ENCODE peak calls at places on chromosomes 1 and 21, in six cellular contexts. L, B, Y, U, Q and G are unnamed samples.

GRCh38 chr1:22709891-22710687 is 550 bp upstream of the EPHB2 start:
- DNase-seq in B (peak), U (no peak), L (peak), Q (no peak), Y (no peak), G (no peak)

GRCh38 chr1:162873671-162874666 is 13.0 kb upstream of the CCDC190 start:
- DNase-seq in Q (no peak), U (no peak), B (no peak), L (no peak), Y (no peak), G (no peak)

GRCh38 chr1:53949651-53950050 is 3.5 kb downstream of the LRRC42 start:
- DNase-seq in B (no peak), U (no peak), Q (no peak), L (no peak), Y (no peak), G (no peak)

GRCh38 chr21:41786521-41786987 is 19.7 kb upstream of the RIPK4 start:
- DNase-seq in B (no peak), Q (no peak), U (no peak), L (no peak), Y (no peak), G (no peak)

GRCh38 chr1:115478933-115479551 is 141.0 kb upstream of the NGF start:
- DNase-seq in U (no peak), B (peak), Q (no peak), Y (no peak), L (no peak), G (no peak)

GRCh38 chr1:227032396-227032795 is 92.3 kb downstream of the COQ8A start:
- DNase-seq in L (no peak), B (no peak), Q (no peak), Y (no peak), U (no peak), G (no peak)

GRCh38 chr1:111598534-111598933 is 21.1 kb upstream of the RAP1A start:
- DNase-seq in L (no peak), Q (no peak), U (no peak), B (no peak), Y (no peak), G (no peak)

GRCh38 chr1:197521118-197521739 is 253.2 kb downstream of the CRB1 start:
- DNase-seq in Q (no peak), L (peak), B (no peak), Y (no peak), U (no peak), G (no peak)

GRCh38 chr1:56540467-56540866 is 38.9 kb downstream of the PLPP3 start:
- DNase-seq in Q (no peak), B (no peak), L (no peak), U (no peak), Y (no peak), G (no peak)

GRCh38 chr1:31441970-31442647 is 29.1 kb downstream of the SERINC2 start:
- DNase-seq in Y (no peak), L (no peak), Q (no peak), U (no peak), B (no peak), G (no peak)
- TF ChIP-seq CTCF in Y (no peak), L (no peak), Q (no peak), U (no peak), B (no peak), G (no peak)

DNA sequence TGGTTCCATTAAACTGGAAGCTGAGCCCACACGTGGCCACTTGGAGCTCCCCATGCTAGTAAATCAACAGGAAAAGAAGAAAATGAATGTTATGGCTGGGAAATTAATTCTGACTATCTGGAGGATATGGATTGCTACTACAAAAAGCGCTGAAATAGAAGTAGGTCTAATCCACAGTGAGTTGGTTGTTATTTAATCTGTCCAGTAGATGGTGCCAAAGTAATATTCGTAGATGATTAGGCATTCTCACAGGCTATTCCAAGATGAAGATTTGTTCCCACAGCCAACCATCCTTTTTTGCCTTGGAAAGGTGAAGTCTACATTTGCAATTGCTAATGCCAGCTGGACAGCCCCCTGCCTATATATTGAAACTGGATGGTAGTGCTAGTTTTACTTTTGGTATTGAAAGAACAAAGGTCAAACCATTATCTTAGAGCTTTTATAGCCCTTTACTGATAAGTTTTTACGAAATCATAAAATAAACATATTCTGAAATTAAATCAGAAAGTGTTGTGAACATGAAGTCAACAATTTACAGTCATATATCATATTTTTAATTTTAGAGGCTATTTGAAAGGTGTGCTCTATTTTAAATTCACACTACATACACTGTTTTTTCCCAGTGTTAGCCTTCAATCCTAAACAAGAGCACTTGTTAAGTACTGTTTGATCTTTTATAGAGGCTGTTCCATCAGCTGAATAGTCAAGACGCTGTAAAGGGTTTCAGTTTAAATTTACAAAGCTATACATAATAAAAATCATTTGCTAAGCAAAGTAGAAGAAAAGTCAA is 43.9 kb downstream of the RBM11 start:
- DNase-seq in L (peak), U (no peak), Q (no peak), B (no peak), Y (no peak), G (no peak)
- TF ChIP-seq CTCF in L (peak), U (peak), Q (peak), B (peak), Y (no peak), G (peak)

DNA sequence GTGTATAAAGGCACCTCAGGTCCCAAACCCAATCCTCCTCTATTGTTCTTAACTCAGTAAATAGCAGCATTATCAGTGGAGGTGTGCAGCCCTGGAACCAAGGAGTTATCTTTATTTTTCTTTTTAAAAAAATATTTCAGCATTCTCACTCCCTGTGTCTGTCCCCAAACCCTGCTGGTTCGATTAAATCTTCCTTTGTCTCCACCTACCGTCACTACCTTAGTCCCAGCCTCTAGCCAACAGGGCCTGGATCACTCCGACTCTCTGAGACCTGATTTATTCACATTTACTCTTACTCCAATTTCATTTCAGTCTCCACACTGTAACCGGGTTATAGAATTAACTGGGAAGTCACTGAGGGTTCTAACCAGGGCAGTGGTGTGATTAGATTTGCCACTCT is 39.1 kb upstream of the FAM89A start:
- DNase-seq in Y (no peak), Q (no peak), B (no peak), U (no peak), L (no peak), G (no peak)
- TF ChIP-seq CTCF in Y (no peak), Q (no peak), B (no peak), U (no peak), L (no peak), G (no peak)

DNA sequence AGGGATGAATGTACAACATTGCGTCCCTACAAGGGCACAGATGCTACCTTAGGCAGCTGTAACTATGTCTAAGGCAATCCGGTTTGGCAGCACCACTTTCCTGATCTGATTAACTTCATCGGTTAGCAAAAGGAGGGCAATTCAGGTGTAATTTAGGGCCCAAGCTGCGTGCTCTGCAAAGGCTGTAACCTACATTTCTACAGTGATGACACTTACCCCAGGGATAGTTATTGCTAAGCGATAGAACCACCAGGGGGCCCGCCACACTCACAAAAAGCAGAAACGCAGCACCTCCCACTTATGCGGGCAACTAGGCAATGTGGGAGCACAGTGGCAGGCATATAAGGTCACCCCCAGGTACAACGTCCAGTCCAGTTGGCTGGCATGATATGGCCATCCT is 113.5 kb downstream of the GDAP2 start:
- DNase-seq in U (no peak), Q (no peak), Y (no peak), L (peak), B (no peak), G (no peak)
- TF ChIP-seq CTCF in U (no peak), Q (no peak), Y (no peak), L (peak), B (no peak), G (no peak)

GRCh38 chr1:155646307-155646706 is 36.3 kb downstream of the MSTO1 start:
- DNase-seq in B (no peak), U (no peak), Q (no peak), Y (no peak), L (no peak), G (no peak)

GRCh38 chr1:155649689-155650088 is 38.9 kb downstream of the YY1AP1 start:
- DNase-seq in U (no peak), L (no peak), Q (no peak), Y (no peak), B (no peak), G (no peak)

GRCh38 chr1:155645648-155646047 is 35.6 kb downstream of the MSTO1 start:
- DNase-seq in Q (no peak), B (no peak), Y (no peak), L (no peak), U (no peak), G (no peak)

GRCh38 chr1:155650231-155650757 is 38.3 kb downstream of the YY1AP1 start:
- DNase-seq in U (no peak), Y (no peak), Q (no peak), L (no peak), B (no peak), G (no peak)

DNA sequence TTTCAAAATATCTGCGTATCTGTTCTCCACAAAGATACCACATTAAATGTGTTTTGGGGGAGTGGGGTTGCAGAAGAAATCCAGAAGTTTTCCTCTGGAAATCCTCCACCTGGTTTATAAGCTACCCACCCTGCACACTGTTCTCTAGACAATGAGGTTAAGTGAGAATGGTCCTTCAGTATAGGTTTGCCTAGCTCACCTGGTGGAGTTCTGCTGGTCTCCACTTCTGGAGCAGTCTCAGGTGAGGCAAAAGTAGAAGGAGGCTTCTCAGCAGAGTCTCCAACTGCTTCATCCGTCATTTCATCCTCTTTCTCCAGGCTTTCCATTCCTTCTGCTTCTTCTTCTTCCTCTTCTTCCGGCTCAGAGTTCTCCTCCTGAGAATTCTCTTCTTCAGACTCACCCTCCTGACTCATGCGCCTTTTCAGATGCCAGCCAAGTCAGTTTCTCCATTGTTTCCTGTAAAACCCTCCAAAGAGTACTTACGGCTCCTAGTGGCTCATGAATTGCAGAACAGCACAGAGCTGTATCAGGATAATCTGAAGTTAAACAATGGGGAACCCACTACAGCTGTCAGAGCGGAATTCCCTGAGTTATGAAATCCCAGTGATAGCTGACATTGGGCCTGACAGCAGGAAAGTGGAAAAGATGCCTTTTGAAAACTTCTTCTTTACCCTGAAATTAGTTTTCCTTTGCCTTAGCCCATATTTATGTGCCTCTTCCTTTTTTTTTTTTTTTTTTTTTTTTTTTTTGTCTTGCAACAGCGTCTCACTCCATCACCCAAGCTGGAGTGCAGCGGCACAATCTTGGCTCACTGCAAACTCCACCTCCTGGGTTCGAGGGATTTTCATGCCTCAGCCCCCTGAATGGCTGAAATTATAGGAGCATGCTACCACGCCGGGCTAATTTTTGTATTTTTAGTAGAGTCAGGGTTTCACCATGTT is 38.5 kb downstream of the MSTO1 start:
- DNase-seq in U (no peak), L (peak), B (no peak), Y (no peak), Q (no peak), G (no peak)
- TF ChIP-seq CTCF in U (no peak), L (peak), B (peak), Y (no peak), Q (peak), G (peak)

GRCh38 chr1:27736252-27736651 is 10.5 kb downstream of the FAM76A start:
- DNase-seq in Q (no peak), B (no peak), Y (no peak), U (no peak), L (no peak), G (no peak)
- TF ChIP-seq CTCF in Q (no peak), B (no peak), Y (no peak), U (no peak), L (no peak), G (no peak)

GRCh38 chr1:24318238-24318987 is 744 bp upstream of the GRHL3 start:
- DNase-seq in B (no peak), L (no peak), Y (no peak), U (no peak), Q (no peak), G (no peak)
- TF ChIP-seq CTCF in B (no peak), L (no peak), Y (no peak), U (no peak), Q (no peak), G (no peak)

DNA sequence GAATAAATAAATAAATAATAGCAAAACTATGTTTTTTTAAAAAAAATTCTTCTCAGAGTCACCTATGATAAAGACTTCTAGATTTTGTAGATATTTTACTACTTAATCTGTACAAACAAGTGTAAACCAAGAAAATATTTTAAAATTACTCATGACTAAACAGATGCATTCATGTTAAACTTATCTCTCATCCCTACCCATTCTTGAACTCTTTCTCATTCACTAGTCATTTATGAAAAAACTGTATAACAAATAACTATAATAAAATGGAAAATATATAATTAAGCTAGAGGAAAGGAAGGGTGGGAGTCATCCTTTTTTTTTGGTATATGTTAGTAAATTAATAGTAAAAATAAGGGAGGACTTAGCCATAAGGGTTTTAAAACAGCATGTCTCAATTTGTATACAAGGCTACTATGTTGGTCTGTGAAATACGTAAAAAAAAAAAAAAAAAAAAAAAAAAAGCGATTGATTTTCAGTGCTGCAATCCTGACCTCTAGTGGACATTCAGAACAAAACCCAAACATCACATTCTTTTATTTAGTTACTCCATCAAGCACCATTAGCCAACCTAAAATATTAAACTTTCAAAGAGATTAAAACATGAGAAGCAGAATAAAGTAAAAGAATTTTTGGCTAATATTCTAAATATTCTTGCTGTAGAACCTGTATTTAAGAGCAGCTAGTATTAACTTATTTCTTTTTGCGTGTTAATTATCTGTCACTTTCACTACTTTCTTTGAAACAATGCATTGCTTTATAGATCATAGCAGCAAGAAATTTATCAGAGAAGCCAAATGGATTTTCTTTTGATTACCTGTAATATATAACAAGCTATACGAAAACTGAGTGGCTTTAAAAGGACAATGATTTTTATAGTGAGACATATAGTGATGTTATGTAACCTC is 255.8 kb upstream of the CACYBP start:
- DNase-seq in L (peak), U (no peak), B (no peak), Y (no peak), Q (no peak), G (no peak)
- TF ChIP-seq CTCF in L (peak), U (peak), B (peak), Y (no peak), Q (peak), G (peak)

DNA sequence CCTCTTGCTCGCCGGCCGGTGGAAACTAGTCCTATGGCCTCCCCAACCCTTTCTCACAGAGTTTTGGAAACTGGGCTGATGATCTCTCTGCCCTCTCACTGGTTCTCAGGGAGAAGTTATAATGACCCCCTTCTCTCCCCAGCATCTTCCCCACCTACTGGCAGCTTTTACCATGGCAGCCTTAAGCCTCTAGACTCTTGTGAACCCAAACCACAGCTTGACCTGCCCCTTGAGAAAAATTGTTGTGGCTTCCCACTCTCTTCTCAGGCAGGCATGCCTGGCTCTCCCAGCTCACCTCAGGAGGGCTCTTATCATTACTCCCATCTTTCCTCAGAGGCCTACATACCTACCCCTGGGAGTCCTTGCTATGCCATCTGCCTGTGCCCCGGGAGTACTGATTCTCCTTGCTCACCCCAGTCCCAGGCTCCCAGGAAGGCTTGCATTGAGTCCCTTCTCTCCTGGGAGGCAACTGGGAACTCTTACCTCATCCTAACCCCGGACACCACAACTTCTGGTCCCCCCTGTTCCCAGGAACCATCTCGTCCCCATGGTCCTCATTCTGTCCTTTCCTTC is 1.6 kb downstream of the NSUN4 start:
- DNase-seq in B (no peak), Q (no peak), L (peak), U (no peak), Y (no peak), G (no peak)
- TF ChIP-seq CTCF in B (no peak), Q (peak), L (peak), U (no peak), Y (no peak), G (peak)